ENCODE peak calls at places on chromosomes 6 and 20, in four cellular contexts. U, V, O and I are unnamed samples.
A peak's percentile ranks its signal among the peaks of the same experiment; 100 is the strongest.

GRCh38 chr20:23970049-23970448 is 18.5 kb downstream of the GGTLC1 start:
- DNase-seq in V (no peak), O (no peak), U (no peak), I (no peak)

GRCh38 chr20:1871807-1872455 is 23.3 kb upstream of the SIRPA start:
- DNase-seq in V (no peak), O (no peak), U (no peak), I (no peak)

GRCh38 chr20:44886828-44887227 is 1.3 kb downstream of the YWHAB start:
- DNase-seq in V (no peak), O (no peak), U (no peak), I (no peak)

GRCh38 chr6:152062476-152062875 is 255.0 kb downstream of the ESR1 start:
- DNase-seq in U (no peak), O (no peak), V (no peak), I (no peak)

GRCh38 chr6:32529697-32530429 is at the start of gene HLA-DRB5:
- DNase-seq in O (peak; percentile 72), U (no peak), V (no peak), I (peak; percentile 78)

GRCh38 chr20:5504061-5504739 is 187.4 kb upstream of the PROKR2 start:
- DNase-seq in U (no peak), O (peak; percentile 51), V (no peak), I (no peak)

GRCh38 chr6:157670466-157671186 is 152.4 kb upstream of the SNX9 start:
- DNase-seq in V (no peak), O (no peak), U (no peak), I (no peak)

GRCh38 chr6:108441141-108441540 is 119.6 kb upstream of the FOXO3 start:
- DNase-seq in U (no peak), O (no peak), V (no peak), I (no peak)

GRCh38 chr6:13422601-13423247 is 64.7 kb downstream of the GFOD1 start:
- DNase-seq in U (no peak), V (no peak), O (no peak), I (no peak)

GRCh38 chr20:44734938-44735337 is 10.7 kb upstream of the KCNK15 start:
- DNase-seq in V (no peak), U (no peak), O (no peak), I (no peak)

GRCh38 chr6:75546401-75546800 is 52.8 kb upstream of the FILIP1 start:
- DNase-seq in U (no peak), V (no peak), O (peak; percentile 10), I (no peak)

GRCh38 chr20:51584116-51584515 is 41.6 kb upstream of the NFATC2 start:
- DNase-seq in V (no peak), O (no peak), U (no peak), I (no peak)

GRCh38 chr6:13303668-13304017 is 24.7 kb downstream of the TBC1D7 start:
- DNase-seq in U (no peak), V (no peak), O (no peak), I (peak; percentile 50)

GRCh38 chr6:47044418-47044817 is 2.3 kb upstream of the ADGRF1 start:
- DNase-seq in O (no peak), V (no peak), U (no peak), I (no peak)

GRCh38 chr6:30685977-30686907 is at the start of gene PPP1R18:
- DNase-seq in O (peak; percentile 82), V (peak; percentile 21), U (peak; percentile 79), I (peak; percentile 81)

GRCh38 chr6:134911532-134911931 is 38.4 kb downstream of the ALDH8A1 start:
- DNase-seq in U (no peak), O (no peak), V (no peak), I (no peak)

GRCh38 chr20:50691585-50692552 is 527 bp upstream of the RIPOR3 start:
- DNase-seq in O (no peak), V (no peak), U (no peak), I (no peak)

GRCh38 chr20:49646126-49646525 is 67.6 kb downstream of the B4GALT5 start:
- DNase-seq in O (no peak), V (no peak), U (no peak), I (no peak)

GRCh38 chr6:156808287-156808686 is 31.1 kb downstream of the ARID1B start:
- DNase-seq in V (no peak), O (no peak), U (no peak), I (no peak)

GRCh38 chr20:20820104-20820503 is 107.7 kb upstream of the RALGAPA2 start:
- DNase-seq in V (peak; percentile 15), U (no peak), O (no peak), I (no peak)

GRCh38 chr20:50870572-50871161 is 60.6 kb downstream of the ADNP start:
- DNase-seq in V (peak; percentile 62), O (no peak), U (no peak), I (no peak)

GRCh38 chr20:5216663-5217062 is 89.9 kb downstream of the CDS2 start:
- DNase-seq in U (no peak), V (no peak), O (no peak), I (no peak)